ENCODE peak calls at places on chromosome 6, in ten cellular contexts. W is heart right ventricle, D is psoas muscle, N is lower leg skin, Y is OCI-LY7, K is GM12878, V is BE2C, Q is transverse colon, J is IMR-90, H is choroid plexus epithelial cell. B is an unnamed sample.

GRCh38 chr6:24440897-24441598 is 38.3 kb downstream of the MRS2 start:
- DNase-seq in N (no peak), V (no peak), J (no peak), Y (no peak), W (no peak), D (peak), Q (no peak), K (no peak), H (no peak), B (no peak)

GRCh38 chr6:43916924-43917877 is 147.2 kb downstream of the VEGFA start:
- DNase-seq in Y (no peak), W (no peak), H (peak), D (peak), N (peak), V (peak), Q (peak), K (no peak), J (peak), B (peak)

GRCh38 chr6:170034294-170034693 is 256.6 kb downstream of the DLL1 start:
- DNase-seq in N (peak), W (no peak), V (peak), Y (no peak), D (no peak), Q (peak), K (no peak), J (no peak), H (no peak), B (no peak)

GRCh38 chr6:138864343-138864890 is 68.5 kb downstream of the ECT2L start:
- DNase-seq in Q (no peak), N (no peak), H (no peak), K (no peak), J (peak), W (no peak), D (no peak), V (no peak), Y (no peak), B (no peak)

GRCh38 chr6:154509421-154510143 is 903 bp downstream of the CNKSR3 start:
- DNase-seq in V (peak), D (peak), K (no peak), N (peak), W (peak), Y (no peak), J (no peak), Q (peak), H (peak), B (no peak)

GRCh38 chr6:44452725-44453124 is 65.2 kb downstream of the CDC5L start:
- DNase-seq in D (no peak), J (peak), Y (no peak), K (no peak), V (no peak), W (no peak), N (no peak), Q (no peak), H (peak), B (no peak)

GRCh38 chr6:108699290-108700041 is 138.7 kb downstream of the FOXO3 start:
- DNase-seq in V (peak), Q (no peak), Y (no peak), W (peak), N (peak), K (no peak), J (no peak), H (peak), D (peak), B (no peak)

GRCh38 chr6:81075974-81076373 is 676.5 kb downstream of the TENT5A start:
- DNase-seq in H (peak), J (peak), V (peak), D (no peak), W (no peak), K (no peak), Y (no peak), Q (no peak), N (no peak), B (no peak)

GRCh38 chr6:33752139-33753015 is 5.7 kb upstream of the IP6K3 start:
- DNase-seq in D (no peak), Y (no peak), V (no peak), W (no peak), N (no peak), H (no peak), K (no peak), Q (peak), J (no peak), B (no peak)

GRCh38 chr6:100379386-100379785 is 85.3 kb downstream of the SIM1 start:
- DNase-seq in Q (no peak), W (no peak), V (no peak), D (no peak), J (no peak), H (peak), N (no peak), Y (no peak), K (no peak), B (no peak)

GRCh38 chr6:110066091-110066490 is 88.0 kb downstream of the GPR6 start:
- DNase-seq in W (no peak), H (no peak), Q (no peak), J (no peak), D (no peak), N (no peak), K (no peak), V (no peak), Y (peak), B (no peak)

DNA sequence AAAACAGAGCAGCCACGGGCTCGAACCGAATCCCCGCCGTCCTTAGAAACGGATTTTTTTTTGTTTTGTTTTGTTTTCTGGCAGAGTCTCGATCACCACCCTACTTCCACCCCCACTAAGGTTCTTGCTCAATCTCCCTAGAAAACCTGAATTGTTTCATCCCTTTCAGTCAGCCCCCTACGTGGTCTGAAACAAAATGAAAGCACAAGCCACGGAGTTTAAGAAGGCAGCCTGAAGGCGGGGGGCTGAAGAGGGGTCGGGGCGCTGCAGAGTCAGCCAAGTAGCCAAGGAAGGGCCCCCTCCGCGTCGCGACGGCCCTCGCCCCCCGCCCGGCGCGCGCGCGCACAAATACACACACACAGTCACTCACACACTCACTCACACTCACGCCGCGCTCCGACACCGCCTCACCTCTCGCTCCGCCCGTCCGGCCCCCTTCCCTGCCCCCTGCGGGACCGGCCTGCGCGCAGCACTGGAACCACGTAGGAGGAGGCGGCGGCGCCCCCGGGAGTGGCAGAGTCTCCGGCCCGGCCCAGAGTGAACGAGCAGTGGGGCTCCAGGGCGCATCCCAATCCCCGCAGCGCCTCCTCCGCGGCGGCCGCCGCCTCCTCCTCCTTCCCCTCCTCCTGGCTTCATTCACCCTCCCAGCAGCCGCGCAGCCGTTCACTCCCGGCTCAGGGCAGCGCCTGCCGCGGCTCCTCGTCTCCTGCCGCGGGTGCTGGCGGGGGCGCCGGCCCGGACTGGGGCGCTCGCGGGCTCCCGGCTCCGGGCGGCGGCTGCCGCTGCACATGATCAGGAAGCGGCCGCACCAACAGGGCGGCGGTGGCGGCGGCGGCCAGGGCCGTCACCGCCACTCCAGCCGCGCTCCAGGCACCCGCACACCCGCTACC is 1.4 kb downstream of the ATXN1 start:
- DNase-seq in J (peak), H (peak), W (peak), K (no peak), V (peak), Y (no peak), N (peak), Q (peak), D (peak), B (peak)
- TF ChIP-seq CTCF in J (no peak), H (peak), W (no peak), K (no peak), V (no peak), Y (no peak), N (peak), Q (peak), D (peak), B (peak)

GRCh38 chr6:4316867-4317400 is 181.6 kb upstream of the ECI2 start:
- DNase-seq in V (no peak), K (no peak), Q (peak), D (peak), Y (no peak), H (peak), J (peak), W (peak), N (peak), B (no peak)
- H3K4me3 ChIP-seq in V (no peak), K (no peak), Q (no peak), D (peak), Y (no peak), H (no peak), J (no peak), W (no peak), N (no peak), B (no peak)

GRCh38 chr6:143701343-143702234 is 23.8 kb downstream of the PHACTR2 start:
- DNase-seq in Y (no peak), H (no peak), Q (no peak), J (peak), D (no peak), N (no peak), V (no peak), K (no peak), W (no peak), B (no peak)

GRCh38 chr6:143700684-143701342 is 23.0 kb downstream of the PHACTR2 start:
- DNase-seq in V (no peak), H (peak), Q (no peak), K (no peak), Y (no peak), W (no peak), J (peak), D (no peak), N (no peak), B (no peak)

GRCh38 chr6:143697401-143697800 is 19.6 kb downstream of the PHACTR2 start:
- DNase-seq in H (no peak), D (no peak), N (no peak), K (no peak), Q (no peak), J (no peak), W (no peak), V (no peak), Y (no peak), B (no peak)

GRCh38 chr6:143698329-143698728 is 20.6 kb downstream of the PHACTR2 start:
- DNase-seq in Y (no peak), W (no peak), Q (no peak), N (no peak), H (no peak), D (no peak), V (no peak), J (no peak), K (no peak), B (no peak)

DNA sequence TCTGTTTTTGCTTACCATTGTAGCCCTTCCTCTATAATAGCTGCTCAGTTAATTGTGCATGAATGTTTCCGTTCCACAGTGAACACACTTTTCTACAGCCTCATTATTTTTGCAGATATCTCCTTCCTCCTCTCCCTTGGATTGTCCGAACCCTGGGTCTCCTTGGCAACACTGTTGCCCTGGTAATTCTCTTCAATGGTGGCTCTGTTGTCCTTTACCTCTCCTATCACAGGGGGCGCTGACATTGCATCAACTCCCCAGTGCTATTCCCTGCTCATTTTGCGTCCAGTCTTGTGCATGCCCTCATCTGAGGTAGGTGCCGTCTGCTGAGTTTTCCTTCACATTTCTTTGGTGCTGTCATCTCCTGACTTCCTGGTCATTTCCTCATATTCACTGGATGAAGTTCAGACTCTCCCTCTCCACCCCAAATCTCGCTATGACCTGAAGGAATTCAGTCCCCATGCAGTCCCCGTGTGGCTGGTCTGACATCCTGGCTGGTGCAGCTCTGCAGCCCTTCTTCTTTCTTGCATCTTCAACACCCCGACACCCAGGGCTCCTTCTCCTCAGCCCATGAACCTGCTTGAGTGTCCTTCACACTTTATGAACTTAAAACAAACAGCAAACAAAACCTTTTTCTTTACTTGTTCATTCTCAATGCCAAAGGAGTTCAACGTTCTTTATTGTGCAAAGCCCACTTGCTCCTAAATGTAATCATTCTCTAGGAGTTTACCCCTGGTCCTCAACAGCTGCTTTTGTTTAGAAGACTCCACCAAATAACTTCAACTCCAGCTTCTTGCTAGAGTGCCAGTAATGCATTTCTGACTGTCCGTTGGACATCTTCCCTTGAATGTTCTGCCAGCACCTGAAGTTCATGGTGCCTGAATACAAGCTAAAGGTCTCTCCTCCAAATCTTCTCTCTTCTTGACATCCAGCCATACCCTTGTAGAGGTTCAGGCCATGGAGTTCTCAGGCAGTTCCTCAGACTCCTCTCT is 21.3 kb downstream of the PHACTR2 start:
- DNase-seq in D (no peak), Q (no peak), Y (no peak), J (no peak), V (no peak), N (no peak), K (no peak), H (no peak), W (no peak), B (no peak)
- TF ChIP-seq CTCF in D (no peak), Q (no peak), Y (peak), J (no peak), V (no peak), N (no peak), K (no peak), H (no peak), W (no peak), B (no peak)

GRCh38 chr6:6657085-6657819 is 68.7 kb downstream of the LY86 start:
- DNase-seq in N (no peak), K (no peak), H (no peak), W (no peak), D (no peak), J (no peak), Q (no peak), Y (no peak), V (no peak), B (no peak)
- H3K4me3 ChIP-seq in N (no peak), K (no peak), H (no peak), W (no peak), D (no peak), J (no peak), Q (no peak), Y (no peak), V (no peak), B (no peak)

GRCh38 chr6:125302840-125303511 is 1.2 kb upstream of the HDDC2 start:
- DNase-seq in V (no peak), W (no peak), N (no peak), K (no peak), J (peak), Y (no peak), D (no peak), H (peak), Q (no peak), B (no peak)
- TF ChIP-seq CTCF in V (no peak), W (no peak), N (no peak), K (no peak), J (no peak), Y (no peak), D (no peak), H (no peak), Q (no peak), B (no peak)

DNA sequence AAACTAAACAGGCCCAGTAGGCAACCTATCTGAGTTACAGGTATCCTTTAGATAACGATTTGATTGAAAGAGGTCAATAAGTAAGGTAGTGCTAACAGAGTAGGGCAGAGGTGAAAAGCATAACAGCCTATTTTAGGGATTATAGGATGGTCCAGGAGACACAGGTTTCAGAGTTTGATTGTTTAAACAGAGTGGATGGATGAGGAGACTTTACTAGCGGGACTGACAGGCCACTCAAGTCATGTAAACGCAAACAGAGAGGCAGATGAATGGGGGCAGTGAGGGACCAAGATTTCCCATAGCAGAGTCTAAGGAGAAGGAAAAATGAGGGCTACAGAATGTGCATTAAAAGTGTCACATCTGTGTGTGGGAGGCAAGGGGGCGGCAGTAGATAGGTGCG is 4.8 kb downstream of the NEDD9 start:
- DNase-seq in Q (no peak), H (no peak), J (no peak), V (no peak), D (no peak), Y (no peak), K (no peak), N (no peak), W (no peak), B (no peak)
- H3K4me3 ChIP-seq in Q (no peak), H (no peak), J (no peak), V (no peak), D (peak), Y (no peak), K (no peak), N (no peak), W (peak), B (no peak)

B was measured in lung.